ENCODE peak calls at places on chromosomes 7 and 10, in nine cellular contexts. O is activated CD8-positive, alpha-beta memory T cell treated with anti-CD3 and anti-CD28 coated beads, Interleukin-2, amount 50 U/mL, for 48 hours; P is HT1080; R is stimulated activated CD4-positive, alpha-beta T cell treated with anti-CD3 and anti-CD28 coated beads, Interleukin-1b, Interleukin-23, amount 100 ng/mL, for 1 hour; Q is Peyer's patch; D is upper lobe of left lung; C is foreskin fibroblast; J is HFF-Myc; M is GM23248. U is an unnamed sample.

GRCh38 chr7:149552778-149553177 is 55.2 kb upstream of the ZNF746 start:
- DNase-seq in O (no peak), P (no peak), R (no peak), Q (no peak), D (no peak), C (no peak), J (no peak), M (no peak), U (no peak)

GRCh38 chr10:80503584-80504157 is 34.0 kb upstream of the SH2D4B start:
- DNase-seq in O (no peak), P (no peak), R (no peak), Q (no peak), D (no peak), C (no peak), J (no peak), M (no peak), U (no peak)

GRCh38 chr10:97570789-97571536 is 1.6 kb upstream of the ANKRD2 start:
- DNase-seq in O (no peak), P (no peak), R (no peak), Q (no peak), D (no peak), C (no peak), J (no peak), M (no peak), U (no peak)

GRCh38 chr10:72087969-72088878 is at the start of gene SPOCK2:
- DNase-seq in O (peak), P (no peak), R (peak), Q (peak), D (peak), C (peak), J (no peak), M (peak), U (no peak)

GRCh38 chr7:129149546-129149945 is 5.0 kb downstream of the TSPAN33 start:
- DNase-seq in O (no peak), P (no peak), R (no peak), Q (no peak), D (no peak), C (no peak), J (no peak), M (no peak), U (no peak)

GRCh38 chr10:46520381-46520780 is 36.1 kb downstream of the GPRIN2 start:
- DNase-seq in O (peak), P (no peak), R (no peak), Q (peak), D (peak), C (no peak), J (no peak), M (no peak), U (no peak)

GRCh38 chr10:86941991-86942421 is 15.4 kb downstream of the MMRN2 start:
- DNase-seq in O (no peak), P (no peak), R (no peak), Q (peak), D (peak), C (no peak), J (no peak), M (no peak), U (no peak)

GRCh38 chr7:108613949-108614381 is 44.3 kb downstream of the DNAJB9 start:
- DNase-seq in O (no peak), P (no peak), R (no peak), Q (no peak), D (no peak), C (no peak), J (no peak), M (no peak), U (no peak)

GRCh38 chr7:5755704-5756131 is 25.7 kb downstream of the RNF216 start:
- DNase-seq in O (no peak), P (no peak), R (no peak), Q (no peak), D (no peak), C (peak), J (peak), M (peak), U (no peak)

GRCh38 chr7:100720320-100720644 is at the start of gene EPO:
- DNase-seq in O (no peak), P (no peak), R (no peak), Q (no peak), D (no peak), C (no peak), J (no peak), M (peak), U (no peak)

GRCh38 chr10:44567471-44567870 is 182.6 kb upstream of the CXCL12 start:
- DNase-seq in O (no peak), P (no peak), R (no peak), Q (no peak), D (no peak), C (peak), J (peak), M (peak), U (no peak)

GRCh38 chr10:115972426-115972825 is 300.6 kb downstream of the GFRA1 start:
- DNase-seq in O (no peak), P (no peak), R (no peak), Q (no peak), D (no peak), C (no peak), J (no peak), M (no peak), U (no peak)

GRCh38 chr10:30227481-30227880 is 121.6 kb downstream of the MTPAP start:
- DNase-seq in O (no peak), P (peak), R (no peak), Q (no peak), D (no peak), C (no peak), J (no peak), M (peak), U (no peak)

GRCh38 chr10:132292972-132293415 is 14.8 kb downstream of the STK32C start:
- DNase-seq in O (no peak), P (no peak), R (no peak), Q (no peak), D (no peak), C (no peak), J (no peak), M (no peak), U (no peak)

GRCh38 chr7:96855139-96855538 is 145.5 kb upstream of the SEM1 start:
- DNase-seq in O (no peak), P (no peak), R (no peak), Q (no peak), D (no peak), C (no peak), J (no peak), M (no peak), U (no peak)

GRCh38 chr10:113520606-113521481 is 32.0 kb upstream of the HABP2 start:
- DNase-seq in O (no peak), P (peak), R (no peak), Q (peak), D (peak), C (peak), J (no peak), M (peak), U (peak)

GRCh38 chr7:136495081-136495480 is 373.4 kb upstream of the CHRM2 start:
- DNase-seq in O (no peak), P (no peak), R (no peak), Q (no peak), D (no peak), C (no peak), J (no peak), M (no peak), U (no peak)

GRCh38 chr7:42886866-42887509 is 24.9 kb downstream of the C7orf25 start:
- DNase-seq in O (no peak), P (no peak), R (no peak), Q (no peak), D (no peak), C (no peak), J (no peak), M (no peak), U (no peak)

GRCh38 chr10:72320676-72321247 is 34.0 kb downstream of the DNAJB12 start:
- DNase-seq in O (peak), P (peak), R (no peak), Q (peak), D (peak), C (peak), J (peak), M (peak), U (peak)

GRCh38 chr7:36015733-36016132 is 137.3 kb upstream of the EEPD1 start:
- DNase-seq in O (no peak), P (no peak), R (no peak), Q (no peak), D (no peak), C (peak), J (no peak), M (peak), U (no peak)

GRCh38 chr10:99430116-99430450 is 341 bp downstream of the GOT1 start:
- DNase-seq in O (no peak), P (no peak), R (no peak), Q (no peak), D (no peak), C (no peak), J (no peak), M (peak), U (no peak)

GRCh38 chr10:3107426-3107961 is 40.1 kb downstream of the PFKP start:
- DNase-seq in O (no peak), P (peak), R (no peak), Q (peak), D (peak), C (peak), J (no peak), M (peak), U (no peak)

GRCh38 chr7:159027803-159028455 is 116.7 kb downstream of the VIPR2 start:
- DNase-seq in O (peak), P (no peak), R (no peak), Q (peak), D (peak), C (peak), J (no peak), M (peak), U (no peak)

GRCh38 chr7:149293338-149293737 is 31.3 kb downstream of the ZNF783 start:
- DNase-seq in O (no peak), P (no peak), R (no peak), Q (no peak), D (no peak), C (no peak), J (no peak), M (no peak), U (no peak)

GRCh38 chr10:34537629-34538231 is 277.4 kb downstream of the PARD3 start:
- DNase-seq in O (no peak), P (no peak), R (no peak), Q (no peak), D (no peak), C (no peak), J (no peak), M (no peak), U (no peak)

GRCh38 chr7:144784943-144785342 is 50.9 kb downstream of the TPK1 start:
- DNase-seq in O (no peak), P (peak), R (no peak), Q (no peak), D (no peak), C (no peak), J (no peak), M (peak), U (peak)

GRCh38 chr7:86914468-86915054 is 144.9 kb downstream of the ELAPOR2 start:
- DNase-seq in O (no peak), P (no peak), R (no peak), Q (no peak), D (no peak), C (peak), J (no peak), M (peak), U (peak)

GRCh38 chr10:76010703-76011102 is 579.3 kb downstream of the LRMDA start:
- DNase-seq in O (no peak), P (no peak), R (no peak), Q (no peak), D (no peak), C (no peak), J (no peak), M (no peak), U (no peak)

GRCh38 chr10:120738658-120739057 is 112.5 kb upstream of the WDR11 start:
- DNase-seq in O (no peak), P (peak), R (no peak), Q (no peak), D (no peak), C (no peak), J (no peak), M (no peak), U (no peak)

GRCh38 chr7:1950623-1951523 is 280.8 kb downstream of the ELFN1 start:
- DNase-seq in O (no peak), P (peak), R (no peak), Q (peak), D (peak), C (no peak), J (no peak), M (no peak), U (no peak)

GRCh38 chr10:71467569-71468362 is 71.0 kb downstream of the CDH23 start:
- DNase-seq in O (no peak), P (no peak), R (no peak), Q (no peak), D (no peak), C (no peak), J (no peak), M (no peak), U (no peak)

GRCh38 chr7:44761207-44762161 is 12.8 kb downstream of the ZMIZ2 start:
- DNase-seq in O (no peak), P (no peak), R (no peak), Q (peak), D (no peak), C (peak), J (no peak), M (peak), U (no peak)

GRCh38 chr10:44947356-44948152 is 12.0 kb upstream of the RASSF4 start:
- DNase-seq in O (no peak), P (no peak), R (no peak), Q (no peak), D (peak), C (no peak), J (no peak), M (no peak), U (no peak)

GRCh38 chr7:2358968-2359527 is 4.4 kb downstream of the EIF3B start:
- DNase-seq in O (no peak), P (no peak), R (no peak), Q (no peak), D (no peak), C (no peak), J (no peak), M (no peak), U (no peak)

GRCh38 chr10:79044036-79044664 is 24.6 kb upstream of the ZMIZ1 start:
- DNase-seq in O (no peak), P (no peak), R (no peak), Q (peak), D (no peak), C (no peak), J (no peak), M (no peak), U (no peak)

GRCh38 chr10:131896403-131896802 is 4.4 kb upstream of the PPP2R2D start:
- DNase-seq in O (no peak), P (no peak), R (no peak), Q (no peak), D (no peak), C (no peak), J (no peak), M (no peak), U (no peak)

GRCh38 chr7:47290466-47290865 is 291.4 kb downstream of the TNS3 start:
- DNase-seq in O (no peak), P (no peak), R (no peak), Q (no peak), D (no peak), C (no peak), J (no peak), M (no peak), U (no peak)

GRCh38 chr7:94706991-94707390 is 51.1 kb upstream of the SGCE start:
- DNase-seq in O (no peak), P (no peak), R (no peak), Q (no peak), D (no peak), C (no peak), J (no peak), M (no peak), U (no peak)

GRCh38 chr10:124534231-124534798 is 72.7 kb downstream of the LHPP start:
- DNase-seq in O (no peak), P (no peak), R (no peak), Q (peak), D (peak), C (peak), J (no peak), M (no peak), U (no peak)